ENCODE peak calls at places on chromosome 16, in six cellular contexts. O, N, Y, R, E and U are unnamed samples.

GRCh38 chr16:27242868-27243590 is 25.5 kb downstream of the NSMCE1 start:
- DNase-seq in O (no peak), N (peak), Y (no peak), R (no peak), E (no peak), U (no peak)

GRCh38 chr16:87149051-87149450 is 168.1 kb downstream of the C16orf95 start:
- DNase-seq in O (no peak), N (no peak), Y (no peak), R (no peak), E (no peak), U (no peak)

GRCh38 chr16:53714080-53715050 is 10.4 kb downstream of the FTO start:
- DNase-seq in O (no peak), N (no peak), Y (no peak), R (no peak), E (no peak), U (no peak)

GRCh38 chr16:14378131-14378551 is 251.9 kb downstream of the PARN start:
- DNase-seq in O (no peak), N (peak), Y (peak), R (no peak), E (no peak), U (peak)

GRCh38 chr16:64343061-64343819 is 778.6 kb downstream of the CDH11 start:
- DNase-seq in O (no peak), N (no peak), Y (no peak), R (no peak), E (no peak), U (no peak)

GRCh38 chr16:77657016-77657415 is 65.3 kb upstream of the NUDT7 start:
- DNase-seq in O (no peak), N (no peak), Y (no peak), R (no peak), E (no peak), U (no peak)

GRCh38 chr16:57548424-57548823 is 6.0 kb downstream of the ADGRG5 start:
- DNase-seq in O (no peak), N (no peak), Y (no peak), R (no peak), E (no peak), U (no peak)

GRCh38 chr16:8888951-8889892 is 7.1 kb downstream of the LITAFD start:
- DNase-seq in O (no peak), N (no peak), Y (no peak), R (no peak), E (no peak), U (no peak)

GRCh38 chr16:2911580-2912329 is at the start of gene FLYWCH1:
- DNase-seq in O (peak), N (peak), Y (peak), R (peak), E (peak), U (peak)

GRCh38 chr16:53745753-53746258 is 41.9 kb downstream of the FTO start:
- DNase-seq in O (no peak), N (peak), Y (peak), R (no peak), E (no peak), U (peak)

GRCh38 chr16:11310997-11311561 is 29.9 kb upstream of the PRM1 start:
- DNase-seq in O (no peak), N (no peak), Y (no peak), R (no peak), E (no peak), U (no peak)

GRCh38 chr16:17038415-17038814 is 432.3 kb downstream of the XYLT1 start:
- DNase-seq in O (no peak), N (no peak), Y (no peak), R (no peak), E (no peak), U (no peak)

GRCh38 chr16:85286066-85286712 is 173.9 kb upstream of the CIBAR2 start:
- DNase-seq in O (peak), N (no peak), Y (no peak), R (no peak), E (peak), U (no peak)

GRCh38 chr16:85288341-85288868 is 176.1 kb upstream of the CIBAR2 start:
- DNase-seq in O (no peak), N (no peak), Y (no peak), R (no peak), E (no peak), U (no peak)

GRCh38 chr16:85285681-85286065 is 173.4 kb upstream of the CIBAR2 start:
- DNase-seq in O (no peak), N (no peak), Y (no peak), R (no peak), E (no peak), U (no peak)

GRCh38 chr16:85288869-85289660 is 176.8 kb upstream of the CIBAR2 start:
- DNase-seq in O (no peak), N (no peak), Y (no peak), R (no peak), E (no peak), U (no peak)

GRCh38 chr16:85286970-85287814 is 174.9 kb upstream of the CIBAR2 start:
- DNase-seq in O (peak), N (no peak), Y (no peak), R (no peak), E (peak), U (no peak)
- TF ChIP-seq CTCF in O (no peak), N (no peak), Y (no peak), R (no peak), E (no peak), U (no peak)

DNA sequence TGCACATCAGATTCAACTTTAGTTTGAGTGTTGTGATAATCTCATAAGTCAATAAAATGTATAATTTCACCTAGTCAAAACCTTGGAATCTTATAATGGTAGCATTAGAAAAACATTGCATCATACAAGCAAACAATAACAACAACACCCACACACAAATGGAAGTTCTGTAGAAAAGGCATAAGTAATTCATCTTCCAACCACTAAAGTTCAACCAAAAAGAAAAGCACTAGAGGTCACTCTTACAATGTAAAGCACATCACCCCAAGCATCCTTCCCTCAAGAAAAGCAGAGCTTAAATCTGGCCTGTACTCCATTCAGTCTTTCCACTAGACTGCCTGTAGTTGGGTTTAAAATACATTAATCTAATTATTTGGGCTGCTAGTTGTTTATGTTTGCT is 1.8 kb downstream of the CNTNAP4 start:
- DNase-seq in O (no peak), N (no peak), Y (no peak), R (no peak), E (no peak), U (no peak)
- TF ChIP-seq CTCF in O (peak), N (no peak), Y (peak), R (no peak), E (no peak), U (no peak)

GRCh38 chr16:75555213-75555706 is 792 bp downstream of the TMEM231 start:
- DNase-seq in O (peak), N (peak), Y (peak), R (peak), E (peak), U (peak)

GRCh38 chr16:75559002-75559401 is 3.0 kb upstream of the TMEM231 start:
- DNase-seq in O (no peak), N (no peak), Y (no peak), R (no peak), E (no peak), U (peak)

GRCh38 chr16:75559564-75560372 is 3.7 kb upstream of the TMEM231 start:
- DNase-seq in O (no peak), N (no peak), Y (no peak), R (no peak), E (no peak), U (no peak)

GRCh38 chr16:75552951-75553350 is 3.1 kb downstream of the TMEM231 start:
- DNase-seq in O (no peak), N (no peak), Y (no peak), R (no peak), E (no peak), U (no peak)

DNA sequence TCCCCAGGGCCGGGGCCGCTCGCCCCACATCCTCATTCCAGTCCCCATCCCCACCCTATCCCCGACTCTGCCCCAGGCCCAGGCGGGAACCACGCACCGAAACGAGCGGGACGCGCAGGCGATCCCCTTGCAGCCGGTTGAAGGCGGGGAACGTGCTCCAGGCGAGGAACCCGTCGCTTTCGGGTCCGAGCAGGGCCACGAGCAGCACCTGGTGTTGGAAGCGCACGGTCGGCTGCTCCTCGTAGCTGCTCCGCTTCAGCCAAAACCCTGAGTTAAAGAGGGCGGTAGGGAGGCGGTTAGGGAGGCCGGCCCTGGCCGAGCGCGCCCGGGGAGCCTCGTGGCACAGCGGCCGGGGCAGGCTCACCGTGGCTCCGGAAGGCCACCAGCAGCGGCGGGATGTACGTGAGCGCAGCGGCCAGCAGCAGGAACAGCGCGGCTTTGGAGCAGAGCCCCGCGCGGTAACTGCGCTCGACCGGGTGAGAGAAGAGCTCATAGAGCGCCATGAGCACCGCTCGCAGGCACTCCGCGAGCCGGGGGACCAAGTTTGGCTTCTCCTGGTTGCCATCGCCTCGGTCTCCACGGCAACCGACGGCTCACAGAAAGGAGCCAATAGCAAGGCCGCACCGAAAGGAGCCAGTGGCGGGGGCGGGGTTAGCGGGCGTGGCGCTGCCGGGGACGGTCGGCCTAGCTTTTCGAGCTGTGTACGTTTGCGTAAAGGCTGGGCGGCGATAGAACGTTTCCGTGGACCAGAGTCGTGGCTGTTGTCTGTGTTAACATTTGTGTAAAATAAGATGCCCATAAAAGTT is at the start of gene TMEM231:
- DNase-seq in O (peak), N (peak), Y (peak), R (peak), E (peak), U (peak)
- TF ChIP-seq CTCF in O (no peak), N (peak), Y (peak), R (no peak), E (no peak), U (no peak)

GRCh38 chr16:74774223-74775139 is at the start of gene FA2H:
- DNase-seq in O (no peak), N (peak), Y (peak), R (peak), E (peak), U (peak)
- TF ChIP-seq CTCF in O (peak), N (no peak), Y (peak), R (peak), E (no peak), U (peak)

DNA sequence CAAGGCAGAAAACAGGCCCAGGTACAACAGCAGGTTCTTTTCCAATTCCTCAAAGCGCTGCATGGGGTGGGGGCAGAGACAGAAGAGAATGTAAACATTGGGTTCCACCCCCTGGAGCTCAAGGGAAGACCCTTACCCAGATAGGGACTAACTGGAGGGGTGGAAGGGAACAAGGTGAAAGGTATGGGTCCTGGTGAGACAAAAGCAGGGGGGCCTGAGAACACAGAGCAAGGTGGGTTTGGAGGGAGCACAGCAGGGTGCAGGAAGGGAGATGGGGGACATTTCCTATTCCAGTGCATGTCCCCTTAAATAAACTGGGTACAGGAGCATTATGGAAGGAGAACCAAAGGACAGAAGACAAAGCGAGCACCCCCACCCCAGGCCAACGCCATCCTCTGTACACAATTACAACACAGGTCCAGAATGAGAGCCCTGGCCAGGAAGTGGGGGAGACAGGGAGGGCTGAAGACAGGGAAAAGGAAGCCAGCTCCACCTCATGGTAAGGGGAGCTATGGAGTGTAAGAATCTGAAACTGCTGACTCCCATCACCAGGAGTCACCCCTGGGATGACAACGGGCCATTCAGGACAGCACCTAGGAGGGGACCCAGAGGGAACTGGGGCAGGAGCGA is 2.1 kb upstream of the CD2BP2 start:
- DNase-seq in O (no peak), N (no peak), Y (no peak), R (no peak), E (no peak), U (no peak)
- TF ChIP-seq CTCF in O (no peak), N (no peak), Y (no peak), R (no peak), E (no peak), U (no peak)

DNA sequence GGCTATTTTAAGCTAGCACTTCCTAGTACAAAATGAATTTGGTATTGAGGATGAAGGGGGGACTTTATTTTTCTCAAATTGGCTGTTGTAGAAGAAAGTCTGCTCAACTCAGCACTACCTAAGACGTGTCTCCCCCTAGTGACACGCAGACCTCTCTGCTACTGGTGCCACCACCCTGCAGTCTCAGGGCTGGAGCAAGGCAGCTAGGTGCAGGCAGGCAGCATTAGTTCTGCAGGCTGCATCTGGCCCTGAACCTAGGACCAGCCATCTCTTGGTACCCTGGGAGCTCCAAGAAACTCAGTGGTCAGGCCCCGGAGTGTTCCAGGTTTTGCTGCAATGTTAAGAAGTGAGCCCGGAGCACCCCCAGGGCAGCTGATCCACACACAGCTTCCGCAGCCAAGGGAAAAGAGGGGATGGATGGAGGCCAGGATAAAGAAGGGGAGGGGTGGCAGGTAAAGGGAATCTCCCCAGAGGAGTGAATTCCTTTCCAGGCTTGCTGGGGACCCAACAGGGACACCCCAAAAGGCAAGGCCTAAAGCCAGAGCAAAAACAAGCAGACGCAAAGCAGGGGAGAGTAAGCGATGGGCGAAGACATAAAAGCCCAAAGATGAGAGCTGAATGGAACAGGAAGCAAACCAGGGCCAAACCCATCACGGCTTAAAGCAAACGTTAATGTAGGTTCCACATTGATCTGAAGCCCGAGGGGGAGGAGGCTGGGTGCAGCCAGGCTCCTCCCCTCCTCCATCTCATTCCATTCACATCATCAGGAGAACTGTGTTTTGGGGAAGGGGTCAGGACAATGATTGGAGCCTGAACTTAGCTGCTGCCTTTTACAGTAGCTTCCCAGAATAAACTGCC is 200.5 kb downstream of the ZFHX3 start:
- DNase-seq in O (no peak), N (no peak), Y (no peak), R (no peak), E (no peak), U (peak)
- TF ChIP-seq CTCF in O (no peak), N (peak), Y (peak), R (peak), E (no peak), U (peak)

DNA sequence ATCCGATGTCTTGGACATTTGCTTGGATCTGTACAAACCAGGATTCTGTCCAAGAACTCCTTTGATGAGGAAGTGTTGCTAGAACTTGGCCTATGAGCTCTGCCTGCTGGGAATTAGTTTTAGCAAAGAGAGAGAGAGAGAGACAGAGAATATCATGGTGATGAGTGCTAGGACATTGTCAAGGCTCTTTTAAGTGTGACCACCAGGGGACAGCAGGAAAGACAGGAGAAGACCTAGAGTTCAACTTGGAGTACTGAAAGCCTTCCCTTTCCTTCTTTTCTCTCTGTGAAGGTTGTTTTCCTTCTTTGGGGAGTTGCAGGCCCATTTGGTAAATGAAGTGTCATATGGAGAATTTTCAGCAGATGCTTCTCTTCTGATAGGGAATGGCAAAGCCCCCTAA is 389.2 kb upstream of the HSBP1 start:
- DNase-seq in O (no peak), N (no peak), Y (no peak), R (no peak), E (no peak), U (no peak)
- TF ChIP-seq CTCF in O (no peak), N (peak), Y (no peak), R (no peak), E (no peak), U (no peak)